ENCODE peak calls at places on chromosome 20, in seven cellular contexts. K is ovary; X is heart left ventricle; L is cardiac muscle cell; E is CD8-positive, alpha-beta T cell; V is neural progenitor cell; C is HepG2. Z is an unnamed sample. For H3K4me1, the result is how much of the 10 kb centered on the place peaks cover.

GRCh38 chr20:14744723-14745122 is 407.3 kb upstream of the FLRT3 start:
- DNase-seq in K (no peak), X (no peak), L (no peak), E (no peak), V (no peak), C (no peak), Z (no peak)

GRCh38 chr20:38878798-38879197 is 47.4 kb upstream of the FAM83D start:
- DNase-seq in K (no peak), X (no peak), L (peak), E (no peak), V (peak), C (peak), Z (no peak)

GRCh38 chr20:64027981-64028685 is 7.8 kb upstream of the C20orf204 start:
- DNase-seq in K (no peak), X (no peak), L (no peak), E (no peak), V (no peak), C (no peak), Z (no peak)

GRCh38 chr20:47620808-47621805 is 119.4 kb downstream of the NCOA3 start:
- DNase-seq in K (no peak), X (no peak), L (peak), E (no peak), V (peak), C (peak), Z (no peak)

GRCh38 chr20:36373089-36373488 is 67.0 kb downstream of the DLGAP4 start:
- DNase-seq in K (no peak), X (no peak), L (no peak), E (no peak), V (no peak), C (no peak), Z (no peak)

GRCh38 chr20:31664696-31665354 is 27.1 kb downstream of the COX4I2 start:
- DNase-seq in K (no peak), X (no peak), L (no peak), E (no peak), V (no peak), C (no peak), Z (no peak)

GRCh38 chr20:33777831-33778230 is 33.3 kb upstream of the CHMP4B start:
- DNase-seq in K (no peak), X (no peak), L (no peak), E (no peak), V (no peak), C (no peak), Z (no peak)

GRCh38 chr20:32195581-32195980 is 12.0 kb downstream of the PLAGL2 start:
- DNase-seq in K (no peak), X (no peak), L (no peak), E (no peak), V (no peak), C (no peak), Z (no peak)

GRCh38 chr20:14817121-14817520 is 479.7 kb upstream of the FLRT3 start:
- DNase-seq in K (no peak), X (no peak), L (no peak), E (no peak), V (no peak), C (no peak), Z (no peak)

GRCh38 chr20:35592339-35592960 is 23.2 kb upstream of the SPAG4 start:
- DNase-seq in K (no peak), X (no peak), L (peak), E (no peak), V (no peak), C (no peak), Z (no peak)

GRCh38 chr20:57476073-57476526 is 48.8 kb downstream of the CTCFL start:
- DNase-seq in K (no peak), X (peak), L (no peak), E (no peak), V (no peak), C (no peak), Z (no peak)

GRCh38 chr20:30593572-30593971 is 663.9 kb upstream of the DEFB115 start:
- DNase-seq in K (no peak), X (no peak), L (no peak), E (no peak), V (no peak), C (no peak), Z (no peak)

GRCh38 chr20:51366155-51366886 is 176.2 kb downstream of the NFATC2 start:
- DNase-seq in K (peak), X (peak), L (no peak), E (no peak), V (no peak), C (no peak), Z (peak)

GRCh38 chr20:58439974-58440767 is 51.1 kb downstream of the VAPB start:
- DNase-seq in K (no peak), X (no peak), L (no peak), E (no peak), V (no peak), C (no peak), Z (no peak)

GRCh38 chr20:36644032-36644712 is 1.8 kb downstream of the SLA2 start:
- DNase-seq in K (no peak), X (no peak), L (no peak), E (peak), V (no peak), C (no peak), Z (no peak)

GRCh38 chr20:5626603-5627002 is 123.6 kb upstream of the SHLD1 start:
- DNase-seq in K (no peak), X (no peak), L (no peak), E (no peak), V (no peak), C (no peak), Z (no peak)

GRCh38 chr20:5183731-5184474 is 57.1 kb downstream of the CDS2 start:
- DNase-seq in K (no peak), X (no peak), L (no peak), E (no peak), V (no peak), C (no peak), Z (no peak)

GRCh38 chr20:36672991-36673390 is 27.0 kb upstream of the SLA2 start:
- DNase-seq in K (no peak), X (no peak), L (no peak), E (no peak), V (no peak), C (no peak), Z (no peak)

GRCh38 chr20:3203315-3204123 is 963 bp downstream of the DDRGK1 start:
- DNase-seq in K (no peak), X (no peak), L (peak), E (no peak), V (peak), C (peak), Z (no peak)

GRCh38 chr20:18496042-18496441 is 983 bp downstream of the RBBP9 start:
- DNase-seq in K (no peak), X (no peak), L (peak), E (no peak), V (peak), C (no peak), Z (no peak)

GRCh38 chr20:57526067-57526884 is 1.3 kb upstream of the CTCFL start:
- DNase-seq in K (no peak), X (no peak), L (no peak), E (peak), V (peak), C (peak), Z (no peak)

GRCh38 chr20:57698191-57698866 is 11.5 kb downstream of the PMEPA1 start:
- DNase-seq in K (no peak), X (no peak), L (no peak), E (peak), V (no peak), C (peak), Z (no peak)

GRCh38 chr20:41173791-41174341 is 36.5 kb downstream of the PLCG1 start:
- DNase-seq in K (no peak), X (peak), L (no peak), E (no peak), V (no peak), C (no peak), Z (peak)

GRCh38 chr20:2759143-2759542 is 41.3 kb downstream of the CPXM1 start:
- DNase-seq in K (no peak), X (no peak), L (no peak), E (no peak), V (no peak), C (no peak), Z (no peak)

GRCh38 chr20:4052554-4052953 is 37.2 kb upstream of the RNF24 start:
- DNase-seq in K (no peak), X (no peak), L (no peak), E (no peak), V (no peak), C (no peak), Z (no peak)

GRCh38 chr20:43728686-43729255 is 2.0 kb upstream of the GTSF1L start:
- DNase-seq in K (no peak), X (no peak), L (no peak), E (no peak), V (no peak), C (no peak), Z (no peak)

GRCh38 chr20:39913274-39913673 is 775.8 kb downstream of the MAFB start:
- DNase-seq in K (no peak), X (no peak), L (no peak), E (no peak), V (no peak), C (no peak), Z (no peak)

GRCh38 chr20:64140421-64140820 is 23.8 kb upstream of the MYT1 start:
- DNase-seq in K (no peak), X (peak), L (no peak), E (no peak), V (no peak), C (no peak), Z (no peak)

GRCh38 chr20:49705358-49705757 is 8.3 kb downstream of the B4GALT5 start:
- DNase-seq in K (no peak), X (no peak), L (no peak), E (no peak), V (no peak), C (no peak), Z (no peak)
- H3K4me1 ChIP-seq in K (under half), X (half or more), L (under half), E (under half), V (under half), C (half or more), Z (under half)

DNA sequence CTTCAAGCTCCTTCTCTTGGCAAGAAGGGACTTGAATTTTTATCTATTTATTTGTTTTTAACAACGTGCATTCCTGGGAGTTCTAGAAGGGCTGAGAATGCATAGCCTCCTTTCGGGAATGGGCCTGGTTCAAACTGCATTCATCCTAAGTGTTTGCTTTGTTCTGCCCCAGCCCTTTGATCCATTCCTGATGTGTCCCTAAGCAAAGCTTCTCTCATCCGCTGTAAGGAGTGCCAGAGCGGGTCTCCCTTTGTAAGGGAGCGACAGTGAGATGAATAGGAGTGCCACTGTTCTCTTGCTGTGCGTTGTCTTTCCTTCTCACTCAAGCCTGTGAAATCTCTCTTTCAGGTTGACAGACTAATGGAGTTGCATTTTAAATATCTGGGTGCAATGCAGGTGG is 60.9 kb upstream of the VSTM2L start:
- DNase-seq in K (no peak), X (no peak), L (no peak), E (no peak), V (peak), C (no peak), Z (no peak)
- H3K4me1 ChIP-seq in K (under half), X (under half), L (under half), E (under half), V (half or more), C (under half), Z (under half)

DNA sequence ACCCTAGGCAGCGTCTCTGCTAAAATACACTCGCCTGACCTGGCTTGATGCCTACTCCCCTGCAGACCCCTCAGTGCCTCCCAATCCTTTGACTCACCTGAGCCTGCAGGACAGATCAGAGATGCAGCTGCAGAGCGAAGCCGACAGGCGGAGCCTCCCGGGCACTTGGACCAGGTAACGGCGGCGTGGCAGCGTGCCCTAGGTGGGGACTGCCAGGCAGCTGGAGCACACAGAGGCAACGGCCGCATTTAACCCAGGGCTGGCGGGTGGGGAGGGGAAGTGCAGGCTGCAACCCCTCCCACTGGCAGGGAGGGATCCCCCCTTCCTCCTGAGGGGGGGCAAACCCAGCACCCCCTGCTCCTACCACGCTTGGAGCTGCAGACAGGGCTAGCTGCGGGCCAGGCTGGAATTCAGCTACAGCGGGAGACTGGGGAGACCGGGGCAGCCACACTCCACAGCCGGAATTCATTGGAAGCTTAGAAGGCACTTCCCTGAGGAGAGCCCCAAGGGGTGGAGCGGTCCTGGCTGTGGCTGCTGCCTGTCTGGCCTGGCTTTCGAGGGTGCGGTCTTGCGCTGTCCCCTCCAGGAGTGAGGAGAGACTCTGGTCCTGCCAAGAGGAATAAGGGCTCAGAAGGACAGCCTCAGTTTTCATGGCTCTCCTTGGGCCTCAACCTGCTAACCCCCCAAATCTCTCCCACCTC is at the start of gene MATN4:
- DNase-seq in K (no peak), X (peak), L (no peak), E (no peak), V (no peak), C (no peak), Z (no peak)
- H3K4me1 ChIP-seq in K (under half), X (under half), L (under half), E (under half), V (under half), C (under half), Z (under half)

GRCh38 chr20:20802328-20802727 is 89.9 kb upstream of the RALGAPA2 start:
- DNase-seq in K (no peak), X (no peak), L (no peak), E (no peak), V (no peak), C (no peak), Z (no peak)
- H3K4me1 ChIP-seq in K (under half), X (under half), L (under half), E (under half), V (under half), C (under half), Z (under half)

GRCh38 chr20:10641893-10642292 is 31.9 kb downstream of the JAG1 start:
- DNase-seq in K (no peak), X (no peak), L (no peak), E (no peak), V (no peak), C (no peak), Z (no peak)

GRCh38 chr20:10640897-10641296 is 32.9 kb downstream of the JAG1 start:
- DNase-seq in K (no peak), X (no peak), L (no peak), E (no peak), V (no peak), C (no peak), Z (no peak)

GRCh38 chr20:10639051-10639761 is 34.6 kb downstream of the JAG1 start:
- DNase-seq in K (no peak), X (no peak), L (no peak), E (no peak), V (peak), C (no peak), Z (no peak)

GRCh38 chr20:10641467-10641866 is 32.3 kb downstream of the JAG1 start:
- DNase-seq in K (no peak), X (no peak), L (no peak), E (no peak), V (no peak), C (no peak), Z (no peak)

GRCh38 chr20:10639762-10640556 is 33.8 kb downstream of the JAG1 start:
- DNase-seq in K (no peak), X (no peak), L (no peak), E (no peak), V (peak), C (no peak), Z (no peak)
- H3K4me1 ChIP-seq in K (under half), X (half or more), L (under half), E (under half), V (half or more), C (under half), Z (under half)

GRCh38 chr20:62378215-62378614 is 8.7 kb upstream of the RPS21 start:
- DNase-seq in K (no peak), X (no peak), L (no peak), E (no peak), V (no peak), C (no peak), Z (no peak)
- H3K4me1 ChIP-seq in K (under half), X (half or more), L (under half), E (under half), V (under half), C (half or more), Z (under half)

DNA sequence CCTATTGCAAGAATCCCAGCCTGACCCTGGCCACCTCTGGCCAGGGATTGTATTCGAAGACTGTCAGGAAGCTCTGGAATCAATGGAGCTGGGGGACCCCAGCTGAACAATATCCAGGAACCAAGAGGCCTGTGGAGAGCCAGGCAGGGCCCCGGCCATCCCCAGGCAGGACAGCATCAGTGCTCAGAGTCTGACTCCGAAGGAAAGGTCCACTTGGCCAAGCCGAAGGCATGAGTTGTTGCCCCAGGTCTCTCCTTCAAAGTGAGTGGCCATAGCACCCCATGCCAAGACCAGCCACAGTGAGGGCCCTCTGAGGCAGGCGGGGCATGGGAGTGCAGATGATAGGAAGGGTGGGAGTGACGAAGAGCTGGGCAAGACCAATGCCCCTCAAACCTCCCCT is 193.1 kb downstream of the CDH4 start:
- DNase-seq in K (no peak), X (no peak), L (no peak), E (no peak), V (no peak), C (no peak), Z (no peak)
- H3K4me1 ChIP-seq in K (under half), X (under half), L (under half), E (under half), V (half or more), C (under half), Z (under half)

GRCh38 chr20:62368629-62369507 is 1.8 kb upstream of the LAMA5 start:
- DNase-seq in K (peak), X (peak), L (peak), E (no peak), V (peak), C (peak), Z (peak)

GRCh38 chr20:62370807-62371587 is 3.9 kb upstream of the LAMA5 start:
- DNase-seq in K (no peak), X (peak), L (no peak), E (no peak), V (no peak), C (peak), Z (no peak)

GRCh38 chr20:62370115-62370806 is 3.1 kb upstream of the LAMA5 start:
- DNase-seq in K (peak), X (peak), L (no peak), E (no peak), V (no peak), C (no peak), Z (no peak)

GRCh38 chr20:62368303-62368628 is 1.2 kb upstream of the LAMA5 start:
- DNase-seq in K (no peak), X (no peak), L (no peak), E (no peak), V (no peak), C (no peak), Z (no peak)

DNA sequence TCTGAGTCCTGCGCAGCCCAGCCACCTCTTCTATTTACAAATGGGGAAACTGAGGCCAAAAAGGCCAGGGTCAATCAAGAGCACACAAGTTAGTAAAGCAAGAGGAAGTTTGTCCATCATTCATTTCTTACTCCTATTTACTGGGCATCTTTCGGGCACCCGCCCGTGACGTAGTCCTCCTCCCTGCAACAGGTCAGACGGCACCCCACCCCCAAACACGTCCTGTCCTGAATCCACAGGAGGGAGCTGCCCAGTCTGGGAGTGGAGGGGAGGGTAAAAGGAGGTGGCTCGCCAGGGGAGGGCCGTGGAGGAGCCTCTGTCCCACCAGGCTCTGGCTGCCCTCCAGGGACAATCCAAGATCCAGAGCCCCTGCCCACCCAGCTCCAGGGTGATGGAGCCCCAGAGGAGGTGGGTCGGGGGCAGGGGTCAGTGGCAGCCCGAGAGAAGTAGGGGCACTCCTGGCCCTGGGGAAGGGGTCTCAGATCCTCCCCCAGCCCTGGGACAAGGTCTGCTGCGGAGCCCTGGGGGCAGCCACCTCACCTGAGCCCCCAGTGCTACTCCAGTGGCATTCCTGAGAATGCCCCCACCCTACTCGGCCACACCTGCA is 2.5 kb upstream of the LAMA5 start:
- DNase-seq in K (no peak), X (peak), L (no peak), E (no peak), V (no peak), C (no peak), Z (no peak)
- H3K4me1 ChIP-seq in K (under half), X (half or more), L (half or more), E (under half), V (under half), C (half or more), Z (under half)

GRCh38 chr20:62702886-62703852 is 5.5 kb upstream of the NTSR1 start:
- DNase-seq in K (no peak), X (peak), L (no peak), E (no peak), V (no peak), C (peak), Z (no peak)
- H3K4me1 ChIP-seq in K (under half), X (under half), L (under half), E (under half), V (under half), C (under half), Z (under half)

Z was measured in uterus.